ENCODE peak calls at places on chromosome 9, in six cellular contexts. One of them, this sample, is unnamed.

GRCh38 chr9:107789001-107789710 is 299.6 kb upstream of the KLF4 start:
- DNase-seq in B cell: no peak
- DNase-seq in fibroblast of pulmonary artery: no peak
- DNase-seq in mucosa of descending colon: no peak
- DNase-seq in foreskin fibroblast: no peak
- DNase-seq in HFFc6: no peak
- DNase-seq in this sample: no peak

GRCh38 chr9:33263131-33263935 is 1.2 kb downstream of the BAG1 start:
- DNase-seq in foreskin fibroblast: peak
- DNase-seq in B cell: no peak
- DNase-seq in HFFc6: peak
- DNase-seq in fibroblast of pulmonary artery: peak
- DNase-seq in mucosa of descending colon: no peak
- DNase-seq in this sample: peak

GRCh38 chr9:89536618-89537017 is 38.7 kb upstream of the SEMA4D start:
- DNase-seq in foreskin fibroblast: no peak
- DNase-seq in B cell: no peak
- DNase-seq in fibroblast of pulmonary artery: no peak
- DNase-seq in mucosa of descending colon: no peak
- DNase-seq in HFFc6: no peak
- DNase-seq in this sample: no peak

GRCh38 chr9:30172206-30172605 is 2212.2 kb upstream of the ACO1 start:
- DNase-seq in mucosa of descending colon: no peak
- DNase-seq in B cell: no peak
- DNase-seq in fibroblast of pulmonary artery: no peak
- DNase-seq in foreskin fibroblast: no peak
- DNase-seq in HFFc6: no peak
- DNase-seq in this sample: no peak

GRCh38 chr9:133050781-133051180 is 11.0 kb upstream of the CEL start:
- DNase-seq in foreskin fibroblast: no peak
- DNase-seq in B cell: no peak
- DNase-seq in fibroblast of pulmonary artery: no peak
- DNase-seq in mucosa of descending colon: peak
- DNase-seq in HFFc6: no peak
- DNase-seq in this sample: no peak

GRCh38 chr9:87862536-87863268 is 20.0 kb upstream of the SPATA31E1 start:
- DNase-seq in foreskin fibroblast: peak
- DNase-seq in mucosa of descending colon: no peak
- DNase-seq in fibroblast of pulmonary artery: peak
- DNase-seq in B cell: no peak
- DNase-seq in HFFc6: peak
- DNase-seq in this sample: no peak

GRCh38 chr9:93667627-93668026 is 91.2 kb downstream of the PHF2 start:
- DNase-seq in B cell: peak
- DNase-seq in fibroblast of pulmonary artery: no peak
- DNase-seq in foreskin fibroblast: no peak
- DNase-seq in mucosa of descending colon: no peak
- DNase-seq in HFFc6: no peak
- DNase-seq in this sample: peak

GRCh38 chr9:69758981-69759477 is 782 bp downstream of the PTAR1 start:
- DNase-seq in foreskin fibroblast: no peak
- DNase-seq in B cell: no peak
- DNase-seq in fibroblast of pulmonary artery: no peak
- DNase-seq in HFFc6: no peak
- DNase-seq in mucosa of descending colon: no peak
- DNase-seq in this sample: no peak

GRCh38 chr9:106403081-106403480 is 459.9 kb upstream of the ZNF462 start:
- DNase-seq in mucosa of descending colon: no peak
- DNase-seq in foreskin fibroblast: peak
- DNase-seq in B cell: no peak
- DNase-seq in HFFc6: peak
- DNase-seq in fibroblast of pulmonary artery: peak
- DNase-seq in this sample: no peak

GRCh38 chr9:124894741-124895170 is 32.8 kb downstream of the ARPC5L start:
- DNase-seq in B cell: no peak
- DNase-seq in HFFc6: peak
- DNase-seq in foreskin fibroblast: peak
- DNase-seq in fibroblast of pulmonary artery: peak
- DNase-seq in mucosa of descending colon: no peak
- DNase-seq in this sample: peak

GRCh38 chr9:128120061-128120740 is 7.3 kb downstream of the PTGES2 start:
- DNase-seq in mucosa of descending colon: peak
- DNase-seq in B cell: no peak
- DNase-seq in HFFc6: no peak
- DNase-seq in fibroblast of pulmonary artery: no peak
- DNase-seq in foreskin fibroblast: no peak
- DNase-seq in this sample: peak

GRCh38 chr9:131621551-131622321 is 76.4 kb downstream of the PRRT1B start:
- DNase-seq in fibroblast of pulmonary artery: no peak
- DNase-seq in mucosa of descending colon: peak
- DNase-seq in B cell: peak
- DNase-seq in HFFc6: no peak
- DNase-seq in foreskin fibroblast: no peak
- DNase-seq in this sample: no peak

GRCh38 chr9:124218438-124219289 is 39.1 kb upstream of the NEK6 start:
- DNase-seq in fibroblast of pulmonary artery: peak
- DNase-seq in mucosa of descending colon: peak
- DNase-seq in foreskin fibroblast: peak
- DNase-seq in B cell: peak
- DNase-seq in HFFc6: peak
- DNase-seq in this sample: no peak

GRCh38 chr9:6199596-6199995 is 16.0 kb upstream of the IL33 start:
- DNase-seq in B cell: no peak
- DNase-seq in mucosa of descending colon: no peak
- DNase-seq in HFFc6: no peak
- DNase-seq in fibroblast of pulmonary artery: no peak
- DNase-seq in foreskin fibroblast: no peak
- DNase-seq in this sample: no peak

GRCh38 chr9:6195714-6196360 is 19.8 kb upstream of the IL33 start:
- DNase-seq in mucosa of descending colon: no peak
- DNase-seq in HFFc6: no peak
- DNase-seq in fibroblast of pulmonary artery: no peak
- DNase-seq in foreskin fibroblast: no peak
- DNase-seq in B cell: no peak
- DNase-seq in this sample: no peak

GRCh38 chr9:6197330-6197729 is 18.3 kb upstream of the IL33 start:
- DNase-seq in HFFc6: no peak
- DNase-seq in B cell: no peak
- DNase-seq in foreskin fibroblast: no peak
- DNase-seq in fibroblast of pulmonary artery: peak
- DNase-seq in mucosa of descending colon: no peak
- DNase-seq in this sample: no peak

GRCh38 chr9:6198251-6198650 is 17.4 kb upstream of the IL33 start:
- DNase-seq in mucosa of descending colon: no peak
- DNase-seq in HFFc6: no peak
- DNase-seq in foreskin fibroblast: no peak
- DNase-seq in fibroblast of pulmonary artery: no peak
- DNase-seq in B cell: no peak
- DNase-seq in this sample: no peak

DNA sequence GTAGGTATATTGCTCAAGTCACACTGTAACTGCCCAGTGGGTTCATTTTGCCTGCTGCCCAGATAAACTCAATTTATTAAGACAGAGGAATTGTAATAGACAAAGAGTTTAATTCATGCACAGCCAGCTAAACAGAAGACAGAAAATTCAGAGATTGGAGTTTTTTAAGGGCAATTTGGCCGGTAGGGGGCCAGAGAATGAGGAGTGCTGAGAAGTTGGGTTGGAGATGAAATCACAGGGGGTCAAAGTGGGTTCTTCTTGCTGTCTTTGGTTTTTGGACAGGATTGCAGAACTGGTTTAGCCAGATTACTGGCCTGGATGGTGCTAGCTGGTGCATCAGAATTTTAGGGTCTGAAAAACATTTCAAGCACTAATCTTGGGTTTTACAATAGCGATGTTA is 20.7 kb upstream of the IL33 start:
- DNase-seq in B cell: no peak
- DNase-seq in mucosa of descending colon: no peak
- DNase-seq in fibroblast of pulmonary artery: no peak
- DNase-seq in foreskin fibroblast: no peak
- DNase-seq in HFFc6: no peak
- DNase-seq in this sample: no peak
- TF ChIP-seq CTCF in B cell: peak
- TF ChIP-seq CTCF in mucosa of descending colon: no peak
- TF ChIP-seq CTCF in fibroblast of pulmonary artery: peak
- TF ChIP-seq CTCF in foreskin fibroblast: peak
- TF ChIP-seq CTCF in HFFc6: peak
- TF ChIP-seq CTCF in this sample: peak

GRCh38 chr9:24245988-24246387 is 299.7 kb downstream of the IZUMO3 start:
- DNase-seq in mucosa of descending colon: no peak
- DNase-seq in fibroblast of pulmonary artery: peak
- DNase-seq in HFFc6: peak
- DNase-seq in foreskin fibroblast: peak
- DNase-seq in B cell: no peak
- DNase-seq in this sample: no peak
- TF ChIP-seq CTCF in mucosa of descending colon: no peak
- TF ChIP-seq CTCF in fibroblast of pulmonary artery: peak
- TF ChIP-seq CTCF in HFFc6: peak
- TF ChIP-seq CTCF in foreskin fibroblast: no peak
- TF ChIP-seq CTCF in B cell: no peak
- TF ChIP-seq CTCF in this sample: peak

DNA sequence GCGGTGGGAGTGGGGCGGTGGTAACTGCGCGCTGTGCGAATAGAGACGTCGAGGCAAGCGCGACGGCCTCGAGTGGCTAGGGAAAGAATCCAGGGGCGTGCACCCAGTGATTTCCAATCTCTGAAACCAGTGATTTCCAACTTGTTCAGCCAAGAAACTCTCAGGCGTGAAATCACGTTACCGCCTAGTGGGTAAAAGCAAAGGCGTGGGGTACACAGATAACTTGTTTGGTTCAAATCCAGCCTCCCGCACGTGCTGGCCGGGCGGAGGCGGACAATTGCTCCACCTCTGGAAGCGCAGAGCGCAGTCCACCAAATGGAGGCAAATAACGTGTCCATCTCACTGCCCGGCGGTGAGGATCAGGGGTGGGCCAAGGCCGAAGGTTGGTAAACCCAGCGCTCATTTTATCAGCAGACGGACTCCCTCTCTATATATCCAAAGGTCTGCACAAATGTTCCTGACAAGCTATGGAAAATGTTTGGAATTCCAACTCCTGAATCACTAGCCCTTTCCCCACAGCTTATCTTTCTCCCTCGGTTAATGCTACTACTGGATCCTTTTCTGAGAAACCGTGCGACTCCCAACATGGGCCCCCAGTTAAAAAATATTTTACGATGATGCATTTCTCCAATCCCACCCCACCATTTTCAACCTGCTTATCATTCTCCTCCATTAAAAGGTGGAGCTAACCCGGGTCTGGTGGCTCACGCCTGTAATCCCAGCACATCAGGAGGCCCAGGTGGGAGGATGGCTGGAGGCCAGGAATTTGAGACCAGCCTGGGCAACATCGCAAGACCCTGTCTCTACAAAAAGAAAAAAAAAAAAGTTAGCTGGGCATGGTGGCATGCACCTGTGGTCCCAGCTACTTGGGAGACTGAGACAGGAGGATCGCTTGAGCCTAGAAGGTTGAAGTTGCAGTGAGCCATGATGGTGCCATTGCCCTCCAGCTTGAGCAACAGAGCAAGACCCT is 950 bp upstream of the FNBP1 start:
- DNase-seq in B cell: no peak
- DNase-seq in foreskin fibroblast: peak
- DNase-seq in mucosa of descending colon: peak
- DNase-seq in HFFc6: peak
- DNase-seq in fibroblast of pulmonary artery: peak
- DNase-seq in this sample: peak
- TF ChIP-seq CTCF in B cell: no peak
- TF ChIP-seq CTCF in foreskin fibroblast: peak
- TF ChIP-seq CTCF in mucosa of descending colon: no peak
- TF ChIP-seq CTCF in HFFc6: peak
- TF ChIP-seq CTCF in fibroblast of pulmonary artery: peak
- TF ChIP-seq CTCF in this sample: no peak

DNA sequence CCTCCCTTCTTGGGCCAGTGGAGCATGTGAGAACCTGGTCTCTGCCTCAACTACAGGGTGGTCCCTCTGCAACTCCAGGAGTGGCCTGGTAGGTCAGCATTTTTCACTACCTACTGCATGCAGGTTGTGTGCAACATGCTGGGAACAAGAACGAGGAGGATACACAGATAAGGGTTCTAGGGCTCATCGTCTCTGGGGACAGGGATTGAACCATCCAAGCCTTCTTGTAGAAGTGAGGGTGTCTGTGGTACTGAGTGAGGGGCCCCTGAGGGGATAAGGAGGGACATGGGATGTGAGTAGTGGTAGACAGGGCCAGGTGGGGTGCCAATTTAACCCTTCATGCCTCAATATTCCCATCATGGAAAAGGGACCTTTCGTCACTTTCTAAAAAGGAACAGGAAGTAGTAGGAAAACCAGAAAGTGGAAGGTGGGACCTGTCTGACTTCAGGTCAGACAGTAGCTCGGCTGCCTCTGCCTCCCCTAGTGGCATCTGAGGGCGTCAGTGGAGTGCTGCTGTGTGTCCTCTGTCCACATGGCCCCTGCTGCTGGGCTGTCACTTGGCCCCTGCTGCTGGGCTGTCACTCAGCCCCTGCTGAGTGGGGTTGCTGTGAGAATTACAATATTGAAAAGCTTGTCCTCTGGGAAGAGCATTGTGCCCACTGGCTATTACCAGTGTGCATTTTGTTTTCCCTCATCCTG is 48.6 kb upstream of the RNU6ATAC start:
- DNase-seq in fibroblast of pulmonary artery: no peak
- DNase-seq in B cell: no peak
- DNase-seq in HFFc6: no peak
- DNase-seq in mucosa of descending colon: no peak
- DNase-seq in foreskin fibroblast: no peak
- DNase-seq in this sample: peak
- TF ChIP-seq CTCF in fibroblast of pulmonary artery: no peak
- TF ChIP-seq CTCF in B cell: no peak
- TF ChIP-seq CTCF in HFFc6: no peak
- TF ChIP-seq CTCF in mucosa of descending colon: no peak
- TF ChIP-seq CTCF in foreskin fibroblast: no peak
- TF ChIP-seq CTCF in this sample: no peak

GRCh38 chr9:136023401-136024225 is 62.4 kb upstream of the UBAC1 start:
- DNase-seq in mucosa of descending colon: peak
- DNase-seq in B cell: no peak
- DNase-seq in foreskin fibroblast: peak
- DNase-seq in fibroblast of pulmonary artery: peak
- DNase-seq in HFFc6: peak
- DNase-seq in this sample: no peak

GRCh38 chr9:136020671-136021070 is 59.5 kb upstream of the UBAC1 start:
- DNase-seq in mucosa of descending colon: no peak
- DNase-seq in HFFc6: no peak
- DNase-seq in B cell: no peak
- DNase-seq in fibroblast of pulmonary artery: no peak
- DNase-seq in foreskin fibroblast: no peak
- DNase-seq in this sample: no peak

GRCh38 chr9:136021171-136021890 is 60.2 kb upstream of the UBAC1 start:
- DNase-seq in fibroblast of pulmonary artery: no peak
- DNase-seq in B cell: no peak
- DNase-seq in foreskin fibroblast: no peak
- DNase-seq in HFFc6: no peak
- DNase-seq in mucosa of descending colon: no peak
- DNase-seq in this sample: no peak

GRCh38 chr9:136022731-136023400 is 61.7 kb upstream of the UBAC1 start:
- DNase-seq in foreskin fibroblast: no peak
- DNase-seq in fibroblast of pulmonary artery: no peak
- DNase-seq in B cell: no peak
- DNase-seq in HFFc6: no peak
- DNase-seq in mucosa of descending colon: peak
- DNase-seq in this sample: no peak

GRCh38 chr9:136021891-136022681 is 60.9 kb upstream of the UBAC1 start:
- DNase-seq in HFFc6: no peak
- DNase-seq in fibroblast of pulmonary artery: no peak
- DNase-seq in foreskin fibroblast: no peak
- DNase-seq in mucosa of descending colon: peak
- DNase-seq in B cell: no peak
- DNase-seq in this sample: no peak
- TF ChIP-seq CTCF in HFFc6: peak
- TF ChIP-seq CTCF in fibroblast of pulmonary artery: no peak
- TF ChIP-seq CTCF in foreskin fibroblast: no peak
- TF ChIP-seq CTCF in mucosa of descending colon: no peak
- TF ChIP-seq CTCF in B cell: no peak
- TF ChIP-seq CTCF in this sample: peak

This sample was measured in glutamatergic neuron.